ENCODE peak calls at places on chromosomes 7 and 10, in eight cellular contexts. D is small intestine; P is kidney; Q is esophagus muscularis mucosa; S is AG04450; Y is OCI-LY7; G is CD8-positive, alpha-beta T cell; U is CD4-positive, alpha-beta memory T cell. A is an unnamed sample.

GRCh38 chr7:159193543-159193942 is 48.9 kb upstream of the VIPR2 start:
- DNase-seq in D (no peak), P (no peak), Q (peak), S (no peak), Y (no peak), G (no peak), U (no peak), A (no peak)

GRCh38 chr7:131778601-131779000 is 222.2 kb upstream of the PODXL start:
- DNase-seq in D (no peak), P (no peak), Q (peak), S (no peak), Y (no peak), G (no peak), U (no peak), A (no peak)

GRCh38 chr10:104809288-104810090 is 168.4 kb downstream of the SORCS3 start:
- DNase-seq in D (no peak), P (no peak), Q (no peak), S (no peak), Y (no peak), G (no peak), U (no peak), A (no peak)

GRCh38 chr7:51350195-51350896 is 33.7 kb upstream of the COBL start:
- DNase-seq in D (peak), P (no peak), Q (no peak), S (no peak), Y (no peak), G (no peak), U (no peak), A (no peak)

GRCh38 chr10:122504551-122504950 is 43.2 kb downstream of the HTRA1 start:
- DNase-seq in D (peak), P (peak), Q (peak), S (peak), Y (no peak), G (no peak), U (no peak), A (no peak)

GRCh38 chr10:124403548-124403947 is 15.2 kb downstream of the OAT start:
- DNase-seq in D (peak), P (no peak), Q (no peak), S (peak), Y (peak), G (peak), U (peak), A (peak)

GRCh38 chr10:73648975-73649829 is 6.6 kb downstream of the SYNPO2L start:
- DNase-seq in D (no peak), P (no peak), Q (no peak), S (no peak), Y (no peak), G (no peak), U (no peak), A (no peak)

GRCh38 chr7:117157121-117157870 is 165.6 kb downstream of the WNT2 start:
- DNase-seq in D (no peak), P (no peak), Q (no peak), S (peak), Y (no peak), G (no peak), U (no peak), A (no peak)

GRCh38 chr10:47322300-47323061 is at the start of gene GDF2:
- DNase-seq in D (no peak), P (peak), Q (no peak), S (no peak), Y (no peak), G (no peak), U (no peak), A (no peak)

GRCh38 chr7:73830872-73831655 is at the start of gene CLDN4:
- DNase-seq in D (peak), P (peak), Q (no peak), S (no peak), Y (no peak), G (no peak), U (no peak), A (no peak)

GRCh38 chr10:31770307-31770902 is 158.2 kb downstream of the ARHGAP12 start:
- DNase-seq in D (peak), P (no peak), Q (peak), S (no peak), Y (peak), G (peak), U (peak), A (no peak)

GRCh38 chr10:121292396-121292795 is 305.8 kb downstream of the FGFR2 start:
- DNase-seq in D (no peak), P (no peak), Q (no peak), S (no peak), Y (no peak), G (no peak), U (no peak), A (no peak)

GRCh38 chr10:91190876-91191580 is 29.4 kb upstream of the PCGF5 start:
- DNase-seq in D (no peak), P (no peak), Q (no peak), S (no peak), Y (no peak), G (no peak), U (no peak), A (no peak)

GRCh38 chr7:33212144-33212543 is 82.8 kb downstream of the BBS9 start:
- DNase-seq in D (no peak), P (no peak), Q (no peak), S (no peak), Y (no peak), G (no peak), U (no peak), A (no peak)

GRCh38 chr7:24827589-24827988 is 70.3 kb upstream of the GSDME start:
- DNase-seq in D (no peak), P (no peak), Q (no peak), S (no peak), Y (no peak), G (no peak), U (no peak), A (no peak)

GRCh38 chr10:6649903-6650302 is 69.8 kb upstream of the PRKCQ start:
- DNase-seq in D (no peak), P (no peak), Q (no peak), S (no peak), Y (no peak), G (no peak), U (no peak), A (no peak)

GRCh38 chr10:98411768-98412167 is 3.2 kb downstream of the PYROXD2 start:
- DNase-seq in D (no peak), P (no peak), Q (no peak), S (peak), Y (no peak), G (no peak), U (no peak), A (no peak)

GRCh38 chr10:86944471-86944870 is 12.9 kb downstream of the MMRN2 start:
- DNase-seq in D (no peak), P (no peak), Q (no peak), S (no peak), Y (no peak), G (no peak), U (no peak), A (no peak)

GRCh38 chr10:123156091-123156490 is 1.9 kb downstream of the BUB3 start:
- DNase-seq in D (no peak), P (no peak), Q (no peak), S (no peak), Y (no peak), G (no peak), U (no peak), A (no peak)

GRCh38 chr7:491958-492713 is 27.5 kb downstream of the PDGFA start:
- DNase-seq in D (no peak), P (peak), Q (no peak), S (no peak), Y (no peak), G (no peak), U (no peak), A (no peak)

GRCh38 chr10:30357806-30358205 is 8.7 kb upstream of the MTPAP start:
- DNase-seq in D (no peak), P (no peak), Q (peak), S (no peak), Y (no peak), G (no peak), U (no peak), A (no peak)

GRCh38 chr7:129100827-129101166 is 43.7 kb upstream of the TSPAN33 start:
- DNase-seq in D (peak), P (no peak), Q (no peak), S (no peak), Y (no peak), G (no peak), U (no peak), A (no peak)

GRCh38 chr7:45215611-45216062 is 58.0 kb downstream of the RAMP3 start:
- DNase-seq in D (no peak), P (no peak), Q (no peak), S (no peak), Y (no peak), G (no peak), U (no peak), A (no peak)

GRCh38 chr10:66941491-66941890 is 15.7 kb downstream of the LRRTM3 start:
- DNase-seq in D (no peak), P (no peak), Q (no peak), S (no peak), Y (no peak), G (no peak), U (no peak), A (no peak)
- H3K27ac ChIP-seq in D (no peak), P (no peak), Q (no peak), S (no peak), Y (no peak), G (no peak), U (no peak), A (no peak)

DNA sequence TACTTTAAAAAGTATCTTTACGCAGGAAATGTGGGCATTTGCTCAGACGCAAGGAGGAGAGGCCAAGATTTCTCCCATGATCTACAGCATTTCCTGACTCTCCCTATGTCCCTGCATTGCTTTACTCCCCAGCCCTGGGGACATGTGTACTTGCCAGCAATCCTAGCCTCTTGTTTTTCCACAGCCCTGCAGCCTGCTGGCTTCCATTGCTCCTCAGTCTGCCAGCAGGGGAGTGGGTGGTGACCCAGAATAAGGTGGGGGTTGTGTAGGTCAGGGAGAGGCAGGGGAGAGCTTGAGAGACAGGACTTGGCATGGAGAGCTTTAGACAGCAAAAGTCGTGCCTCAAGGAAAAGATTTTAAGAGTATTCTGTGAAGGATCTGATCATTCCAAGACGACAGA is 307.7 kb downstream of the CDK14 start:
- DNase-seq in D (no peak), P (no peak), Q (no peak), S (no peak), Y (no peak), G (no peak), U (no peak), A (no peak)
- H3K4me3 ChIP-seq in D (no peak), P (no peak), Q (no peak), S (no peak), Y (no peak), G (no peak), U (no peak), A (no peak)

GRCh38 chr10:27742926-27743735 is 2.5 kb downstream of the MKX start:
- DNase-seq in D (no peak), P (peak), Q (no peak), S (no peak), Y (no peak), G (peak), U (peak), A (no peak)
- H3K27ac ChIP-seq in D (no peak), P (no peak), Q (peak), S (peak), Y (no peak), G (no peak), U (no peak), A (peak)

DNA sequence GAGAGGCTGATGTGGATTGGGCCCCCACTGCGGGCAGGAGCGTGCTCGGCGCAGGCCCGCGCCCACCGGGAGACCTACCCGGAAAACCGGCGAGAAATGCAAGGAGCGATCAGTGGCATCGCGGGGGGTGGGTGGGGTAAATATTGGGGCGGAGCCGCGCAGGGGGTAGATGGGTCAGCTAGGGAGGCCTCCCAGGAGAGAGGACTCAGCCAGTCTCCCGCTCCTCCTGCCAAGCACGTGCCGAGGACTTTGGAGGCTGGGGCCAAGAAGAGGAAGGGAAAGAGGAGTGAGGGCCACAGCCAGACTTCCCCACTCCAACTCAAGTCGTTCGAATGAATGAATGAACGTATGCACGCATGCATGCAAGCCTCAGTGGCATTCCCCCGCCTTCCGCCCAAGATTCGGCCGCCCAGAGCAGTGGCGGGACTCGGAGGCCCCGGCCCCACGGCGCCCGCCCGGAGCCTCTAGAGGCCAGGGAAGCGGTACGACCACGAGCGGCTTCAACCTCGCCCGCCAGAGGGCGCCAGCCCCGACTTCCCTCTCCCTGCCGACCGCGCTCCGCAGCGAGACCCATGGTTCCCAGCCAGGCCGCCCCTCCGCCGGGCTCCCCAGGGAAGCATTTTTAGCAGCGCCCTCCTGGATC is 3.6 kb downstream of the NPM3 start:
- DNase-seq in D (peak), P (peak), Q (no peak), S (peak), Y (peak), G (peak), U (peak), A (no peak)
- H3K4me3 ChIP-seq in D (peak), P (peak), Q (peak), S (peak), Y (peak), G (peak), U (peak), A (no peak)

DNA sequence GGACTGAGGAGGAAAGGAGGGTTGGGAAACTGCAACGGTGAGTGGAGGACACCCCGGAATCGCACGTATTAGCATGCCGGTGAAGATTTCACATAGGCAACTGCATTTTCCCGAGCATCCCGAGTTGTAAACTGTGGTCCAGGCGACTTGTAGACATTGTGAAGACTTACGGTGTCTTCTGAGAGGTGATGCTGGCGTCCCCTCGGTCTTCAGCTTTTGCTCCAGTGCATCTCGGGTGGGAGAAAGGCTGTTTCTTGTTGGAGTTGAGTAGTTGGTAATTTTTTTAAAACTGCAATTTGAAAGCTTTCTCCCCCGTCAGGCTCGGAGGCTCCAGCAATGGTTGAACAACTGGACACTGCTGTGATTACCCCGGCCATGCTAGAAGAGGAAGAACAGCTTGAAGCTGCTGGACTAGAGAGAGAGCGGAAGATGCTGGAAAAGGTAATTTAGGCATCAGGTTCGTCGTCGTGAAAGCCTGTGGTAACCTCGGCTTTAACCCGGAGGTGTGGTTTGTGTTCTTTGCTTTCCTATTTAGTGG is 539 bp downstream of the HELLS start:
- DNase-seq in D (peak), P (no peak), Q (no peak), S (no peak), Y (peak), G (no peak), U (no peak), A (no peak)
- H3K27ac ChIP-seq in D (no peak), P (no peak), Q (peak), S (no peak), Y (peak), G (peak), U (peak), A (no peak)

A was measured in SK-N-MC.